ENCODE peak calls at places on chromosome 1, in five cellular contexts. O is fibroblast of the aortic adventitia, X is ovary, Q is GM06990, V is mammary epithelial cell. T is an unnamed sample.
A peak's percentile ranks its signal among the peaks of the same experiment; 100 is the strongest.

GRCh38 chr1:116277840-116278540 is 95.1 kb upstream of the ATP1A1 start:
- DNase-seq in O (no peak), V (no peak), X (no peak), Q (no peak), T (no peak)

GRCh38 chr1:25120286-25120685 is 112.0 kb downstream of the SYF2 start:
- DNase-seq in X (no peak), V (no peak), O (no peak), Q (no peak), T (no peak)

GRCh38 chr1:14666376-14666775 is 67.9 kb downstream of the KAZN start:
- DNase-seq in O (no peak), Q (no peak), V (peak; percentile 62), X (no peak), T (no peak)

GRCh38 chr1:90724926-90725325 is 7.8 kb upstream of the BARHL2 start:
- DNase-seq in X (no peak), O (no peak), Q (no peak), V (no peak), T (no peak)

GRCh38 chr1:235073331-235073967 is 55.2 kb downstream of the TOMM20 start:
- DNase-seq in X (no peak), V (peak; percentile 98), O (no peak), Q (no peak), T (no peak)

GRCh38 chr1:11979453-11979817 is 809 bp upstream of the MFN2 start:
- DNase-seq in X (no peak), Q (no peak), V (no peak), O (no peak), T (no peak)

GRCh38 chr1:20530901-20531300 is 21.5 kb upstream of the FAM43B start:
- DNase-seq in V (peak; percentile 28), X (no peak), O (no peak), Q (no peak), T (no peak)

GRCh38 chr1:119718969-119719368 is 7.2 kb downstream of the PHGDH start:
- DNase-seq in X (no peak), V (no peak), Q (no peak), O (no peak), T (no peak)

GRCh38 chr1:111199881-111200801 is at the start of gene DENND2D:
- DNase-seq in V (no peak), X (no peak), O (no peak), Q (no peak), T (no peak)

GRCh38 chr1:40307186-40307585 is 9.9 kb downstream of the COL9A2 start:
- DNase-seq in O (no peak), V (no peak), X (no peak), Q (no peak), T (no peak)

GRCh38 chr1:40306296-40306695 is 10.8 kb downstream of the COL9A2 start:
- DNase-seq in O (no peak), Q (no peak), X (no peak), V (no peak), T (no peak)

GRCh38 chr1:40305871-40306270 is 11.2 kb downstream of the COL9A2 start:
- DNase-seq in Q (no peak), O (no peak), V (no peak), X (no peak), T (no peak)

GRCh38 chr1:40303790-40304189 is 13.3 kb downstream of the COL9A2 start:
- DNase-seq in X (no peak), O (no peak), Q (no peak), V (no peak), T (no peak)

GRCh38 chr1:40305451-40305850 is 11.6 kb downstream of the COL9A2 start:
- DNase-seq in Q (no peak), X (no peak), V (no peak), O (peak; percentile 27), T (no peak)
- TF ChIP-seq CTCF in Q (no peak), X (no peak), V (peak; percentile 36), O (peak; percentile 26), T (peak; percentile 21)

DNA sequence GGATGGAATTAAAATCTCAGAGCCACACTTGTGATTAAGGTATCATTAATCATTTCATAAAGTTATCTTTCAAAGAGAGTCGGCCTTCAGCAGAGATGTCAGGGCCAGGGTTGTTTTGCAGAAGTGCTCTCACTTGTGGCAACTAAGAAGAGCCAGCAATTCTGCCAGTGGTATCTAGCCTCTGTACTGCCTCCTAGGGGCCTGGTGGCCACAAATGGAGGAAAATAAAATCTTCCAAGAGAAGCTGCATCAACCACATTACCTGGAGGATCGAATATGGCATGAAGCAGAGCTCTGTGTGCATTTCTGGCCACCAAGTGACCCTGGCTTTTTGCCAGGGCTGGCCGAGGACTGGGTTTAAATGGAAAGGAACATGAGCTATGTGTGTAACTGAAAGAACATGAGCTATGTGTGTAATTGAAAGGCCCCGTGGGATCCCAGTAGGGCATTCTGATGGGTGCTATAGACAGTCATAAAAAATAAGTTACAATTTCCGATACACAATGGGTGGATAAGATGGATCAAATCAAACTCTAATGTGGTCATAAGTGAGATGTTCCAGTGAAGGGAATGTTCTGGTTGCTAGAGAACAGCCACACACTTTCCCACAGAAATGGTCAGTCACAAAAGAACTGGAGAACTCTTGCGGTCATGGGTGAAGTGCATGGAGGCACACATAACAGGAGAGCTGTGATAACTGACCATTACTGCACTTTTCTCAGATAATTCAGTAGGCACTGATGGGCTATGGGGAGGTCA is 335.8 kb downstream of the CAMTA1 start:
- DNase-seq in O (no peak), V (no peak), Q (no peak), X (no peak), T (no peak)
- TF ChIP-seq CTCF in O (peak; percentile 4), V (peak; percentile 33), Q (peak; percentile 45), X (no peak), T (peak; percentile 32)

GRCh38 chr1:168390261-168390660 is 109.6 kb downstream of the TBX19 start:
- DNase-seq in V (peak; percentile 73), O (no peak), X (no peak), Q (no peak), T (no peak)

GRCh38 chr1:168386492-168386891 is 105.8 kb downstream of the TBX19 start:
- DNase-seq in V (no peak), O (no peak), Q (no peak), X (no peak), T (no peak)

GRCh38 chr1:168391759-168392681 is 111.3 kb downstream of the TBX19 start:
- DNase-seq in X (no peak), O (no peak), Q (no peak), V (peak; percentile 60), T (no peak)

GRCh38 chr1:168387781-168388760 is 107.4 kb downstream of the TBX19 start:
- DNase-seq in V (no peak), O (no peak), X (no peak), Q (no peak), T (no peak)

DNA sequence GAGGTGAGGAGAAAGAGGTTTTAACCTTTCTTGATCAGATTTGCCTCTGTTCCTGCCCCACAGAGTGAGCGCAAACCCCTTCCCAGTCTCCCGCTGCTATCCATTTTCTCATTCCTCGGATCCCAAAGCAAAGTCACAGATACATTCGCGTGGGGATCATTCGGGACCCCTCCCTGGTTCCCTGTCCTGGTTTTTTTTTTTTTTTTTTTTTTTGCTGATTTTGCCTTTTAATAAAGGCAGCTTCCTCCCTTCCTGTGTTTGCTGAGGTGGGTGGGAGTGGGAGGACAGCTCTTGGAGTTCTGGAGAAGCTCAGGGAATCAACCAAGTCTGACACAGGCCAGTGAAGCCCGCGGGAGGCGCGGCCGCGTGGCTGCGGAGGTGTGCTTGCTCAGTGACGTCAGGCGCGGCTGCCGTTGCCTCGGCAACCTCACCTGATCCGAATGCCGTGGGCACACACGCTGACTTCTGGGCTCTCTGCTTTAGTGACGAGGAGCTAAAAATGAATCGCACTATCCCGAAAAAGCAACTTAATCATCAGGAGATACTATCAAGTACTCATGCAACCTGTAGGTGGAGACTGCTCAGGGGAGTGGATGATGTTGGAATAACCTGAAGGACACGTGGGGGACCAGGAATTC is 106.4 kb downstream of the TBX19 start:
- DNase-seq in V (peak; percentile 94), Q (peak; percentile 64), X (peak; percentile 26), O (no peak), T (peak; percentile 35)
- TF ChIP-seq CTCF in V (peak; percentile 48), Q (no peak), X (no peak), O (no peak), T (no peak)

DNA sequence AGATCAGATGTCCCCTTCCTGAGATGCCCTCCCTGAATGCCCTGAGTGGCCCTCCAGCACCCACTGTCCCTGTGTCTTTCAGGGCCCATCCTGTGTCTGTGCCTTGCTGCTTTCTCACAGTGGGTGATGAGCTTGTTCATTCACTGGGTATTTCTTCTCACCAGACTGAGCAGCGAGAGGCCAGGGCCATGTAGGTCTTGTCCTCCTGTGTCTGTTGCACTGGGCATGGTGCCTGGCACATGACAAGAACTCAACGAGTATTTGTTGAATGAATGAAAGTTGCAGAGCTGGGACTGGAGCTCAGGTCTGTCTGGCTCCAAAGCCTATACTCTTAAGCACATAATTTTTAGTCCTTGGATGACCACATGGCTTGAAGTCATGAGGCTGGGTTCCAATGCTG is 93.8 kb downstream of the PTPRU start:
- DNase-seq in O (no peak), X (no peak), V (no peak), Q (no peak), T (no peak)
- TF ChIP-seq CTCF in O (no peak), X (no peak), V (no peak), Q (no peak), T (no peak)

GRCh38 chr1:168636642-168637111 is 60.3 kb downstream of the XCL1 start:
- DNase-seq in X (no peak), O (peak; percentile 79), V (peak; percentile 93), Q (no peak), T (no peak)

GRCh38 chr1:168637350-168637991 is 61.1 kb downstream of the XCL1 start:
- DNase-seq in X (no peak), V (peak; percentile 39), O (peak; percentile 38), Q (no peak), T (peak; percentile 25)

GRCh38 chr1:168638884-168639283 is 62.5 kb downstream of the XCL1 start:
- DNase-seq in Q (no peak), V (no peak), O (no peak), X (no peak), T (no peak)

GRCh38 chr1:168635129-168635528 is 58.7 kb downstream of the XCL1 start:
- DNase-seq in X (no peak), Q (no peak), V (no peak), O (no peak), T (no peak)

GRCh38 chr1:168636200-168636599 is 59.8 kb downstream of the XCL1 start:
- DNase-seq in Q (no peak), X (no peak), O (peak; percentile 52), V (peak; percentile 72), T (no peak)
- TF ChIP-seq CTCF in Q (no peak), X (no peak), O (peak; percentile 4), V (peak; percentile 63), T (peak; percentile 18)

DNA sequence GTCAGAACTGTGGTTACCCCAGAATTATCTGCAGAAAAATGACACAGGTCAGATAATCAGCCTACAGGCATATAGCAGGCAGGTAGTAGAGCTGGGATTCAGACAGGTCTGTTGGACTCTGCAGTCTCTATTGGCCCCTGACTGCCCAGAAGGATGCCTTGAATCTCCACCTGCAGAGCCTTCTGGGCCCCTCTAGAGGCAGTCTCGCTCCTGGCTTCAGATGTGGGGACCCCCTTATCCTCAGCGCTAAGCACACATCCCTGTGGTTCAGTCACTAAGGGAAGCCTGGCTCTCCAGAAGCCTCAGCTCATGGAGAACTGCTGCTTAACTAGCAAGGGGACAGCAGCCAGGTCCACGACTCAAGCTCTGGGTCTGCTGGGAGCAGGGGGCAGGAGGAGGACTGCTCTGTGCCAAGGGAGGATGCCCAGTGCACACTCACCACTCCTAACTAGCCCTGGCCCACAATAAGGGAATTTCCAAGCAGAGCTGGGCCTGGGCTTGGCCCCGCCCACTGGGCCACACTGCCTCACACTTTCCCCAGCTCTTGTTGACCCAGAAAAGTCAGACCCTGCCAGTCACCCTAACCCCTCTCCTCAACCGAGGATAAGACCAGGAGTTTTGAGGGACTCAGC is 18.9 kb downstream of the SLC9A1 start:
- DNase-seq in V (peak; percentile 16), X (no peak), Q (peak; percentile 52), O (peak; percentile 41), T (no peak)
- TF ChIP-seq CTCF in V (no peak), X (no peak), Q (peak; percentile 34), O (no peak), T (peak; percentile 30)